ENCODE peak calls at places on chromosome 16, in five cellular contexts. One of them, this sample, is unnamed.

GRCh38 chr16:81096715-81097208 is 567 bp upstream of the GCSH start:
- DNase-seq in aorta: no peak
- DNase-seq in pancreas: no peak
- DNase-seq in hepatocyte: no peak
- DNase-seq in endodermal cell: no peak
- DNase-seq in this sample: no peak

GRCh38 chr16:55672471-55672870 is 16.7 kb downstream of the SLC6A2 start:
- DNase-seq in aorta: peak; percentile 30
- DNase-seq in pancreas: no peak
- DNase-seq in hepatocyte: no peak
- DNase-seq in endodermal cell: no peak
- DNase-seq in this sample: no peak

GRCh38 chr16:85055503-85056210 is 28.1 kb downstream of the KIAA0513 start:
- DNase-seq in aorta: no peak
- DNase-seq in pancreas: no peak
- DNase-seq in hepatocyte: peak; percentile 21
- DNase-seq in endodermal cell: no peak
- DNase-seq in this sample: peak; percentile 82

GRCh38 chr16:69443809-69444611 is 19.6 kb downstream of the CYB5B start:
- DNase-seq in aorta: no peak
- DNase-seq in pancreas: no peak
- DNase-seq in hepatocyte: no peak
- DNase-seq in endodermal cell: no peak
- DNase-seq in this sample: peak; percentile 50

GRCh38 chr16:22164482-22164881 is 2.2 kb downstream of the SDR42E2 start:
- DNase-seq in aorta: no peak
- DNase-seq in pancreas: no peak
- DNase-seq in hepatocyte: no peak
- DNase-seq in endodermal cell: no peak
- DNase-seq in this sample: no peak

GRCh38 chr16:86044241-86044671 is 145.3 kb downstream of the IRF8 start:
- DNase-seq in aorta: peak; percentile 79
- DNase-seq in pancreas: no peak
- DNase-seq in hepatocyte: peak; percentile 62
- DNase-seq in endodermal cell: peak; percentile 93
- DNase-seq in this sample: no peak

GRCh38 chr16:89155184-89155679 is 16.3 kb upstream of the CDH15 start:
- DNase-seq in aorta: no peak
- DNase-seq in pancreas: no peak
- DNase-seq in hepatocyte: peak; percentile 67
- DNase-seq in endodermal cell: no peak
- DNase-seq in this sample: no peak

GRCh38 chr16:86297391-86297790 is 212.9 kb upstream of the FOXF1 start:
- DNase-seq in aorta: no peak
- DNase-seq in pancreas: no peak
- DNase-seq in hepatocyte: no peak
- DNase-seq in endodermal cell: no peak
- DNase-seq in this sample: no peak

GRCh38 chr16:69890891-69891282 is 60.2 kb upstream of the CLEC18A start:
- DNase-seq in aorta: no peak
- DNase-seq in pancreas: no peak
- DNase-seq in hepatocyte: peak; percentile 18
- DNase-seq in endodermal cell: no peak
- DNase-seq in this sample: no peak

GRCh38 chr16:79393564-79393963 is 207.0 kb downstream of the MAF start:
- DNase-seq in aorta: no peak
- DNase-seq in pancreas: no peak
- DNase-seq in hepatocyte: no peak
- DNase-seq in endodermal cell: peak; percentile 13
- DNase-seq in this sample: no peak

GRCh38 chr16:85735225-85735722 is 15.6 kb downstream of the C16orf74 start:
- DNase-seq in aorta: peak; percentile 57
- DNase-seq in pancreas: no peak
- DNase-seq in hepatocyte: no peak
- DNase-seq in endodermal cell: no peak
- DNase-seq in this sample: peak; percentile 15

GRCh38 chr16:27098366-27099050 is 31.8 kb downstream of the C16orf82 start:
- DNase-seq in aorta: no peak
- DNase-seq in pancreas: no peak
- DNase-seq in hepatocyte: no peak
- DNase-seq in endodermal cell: peak; percentile 4
- DNase-seq in this sample: no peak

GRCh38 chr16:22813223-22813945 is 578 bp upstream of the HS3ST2 start:
- DNase-seq in aorta: peak; percentile 92
- DNase-seq in pancreas: peak; percentile 73
- DNase-seq in hepatocyte: peak; percentile 82
- DNase-seq in endodermal cell: peak; percentile 97
- DNase-seq in this sample: no peak

GRCh38 chr16:46736695-46737094 is 11.4 kb downstream of the MYLK3 start:
- DNase-seq in aorta: peak; percentile 63
- DNase-seq in pancreas: no peak
- DNase-seq in hepatocyte: no peak
- DNase-seq in endodermal cell: peak; percentile 72
- DNase-seq in this sample: no peak

GRCh38 chr16:63481060-63481459 is 1444.8 kb upstream of the CDH8 start:
- DNase-seq in aorta: no peak
- DNase-seq in pancreas: no peak
- DNase-seq in hepatocyte: no peak
- DNase-seq in endodermal cell: no peak
- DNase-seq in this sample: no peak

GRCh38 chr16:85582177-85582888 is 30.8 kb upstream of the GSE1 start:
- DNase-seq in aorta: no peak
- DNase-seq in pancreas: no peak
- DNase-seq in hepatocyte: no peak
- DNase-seq in endodermal cell: no peak
- DNase-seq in this sample: no peak

GRCh38 chr16:26672206-26672605 is 394.5 kb upstream of the C16orf82 start:
- DNase-seq in aorta: no peak
- DNase-seq in pancreas: no peak
- DNase-seq in hepatocyte: no peak
- DNase-seq in endodermal cell: no peak
- DNase-seq in this sample: no peak

GRCh38 chr16:27085182-27085581 is 18.5 kb downstream of the C16orf82 start:
- DNase-seq in aorta: no peak
- DNase-seq in pancreas: no peak
- DNase-seq in hepatocyte: no peak
- DNase-seq in endodermal cell: peak; percentile 72
- DNase-seq in this sample: no peak

GRCh38 chr16:11349599-11350276 is 4.5 kb downstream of the RMI2 start:
- DNase-seq in aorta: peak; percentile 86
- DNase-seq in pancreas: no peak
- DNase-seq in hepatocyte: peak; percentile 37
- DNase-seq in endodermal cell: no peak
- DNase-seq in this sample: no peak
- H3K4me1 ChIP-seq in aorta: no peaks in the 10 kb centered on the region
- H3K4me1 ChIP-seq in pancreas: peaks cover 4% of the 10 kb centered on the region
- H3K4me1 ChIP-seq in hepatocyte: peaks cover 30% of the 10 kb centered on the region
- H3K4me1 ChIP-seq in endodermal cell: no peaks in the 10 kb centered on the region
- H3K4me1 ChIP-seq in this sample: no peaks in the 10 kb centered on the region

GRCh38 chr16:19835989-19836421 is 48.6 kb downstream of the GPRC5B start:
- DNase-seq in aorta: no peak
- DNase-seq in pancreas: no peak
- DNase-seq in hepatocyte: no peak
- DNase-seq in endodermal cell: no peak
- DNase-seq in this sample: no peak
- H3K4me1 ChIP-seq in aorta: no peaks in the 10 kb centered on the region
- H3K4me1 ChIP-seq in pancreas: no peaks in the 10 kb centered on the region
- H3K4me1 ChIP-seq in hepatocyte: peaks cover 4% of the 10 kb centered on the region
- H3K4me1 ChIP-seq in endodermal cell: no peaks in the 10 kb centered on the region
- H3K4me1 ChIP-seq in this sample: no peaks in the 10 kb centered on the region

DNA sequence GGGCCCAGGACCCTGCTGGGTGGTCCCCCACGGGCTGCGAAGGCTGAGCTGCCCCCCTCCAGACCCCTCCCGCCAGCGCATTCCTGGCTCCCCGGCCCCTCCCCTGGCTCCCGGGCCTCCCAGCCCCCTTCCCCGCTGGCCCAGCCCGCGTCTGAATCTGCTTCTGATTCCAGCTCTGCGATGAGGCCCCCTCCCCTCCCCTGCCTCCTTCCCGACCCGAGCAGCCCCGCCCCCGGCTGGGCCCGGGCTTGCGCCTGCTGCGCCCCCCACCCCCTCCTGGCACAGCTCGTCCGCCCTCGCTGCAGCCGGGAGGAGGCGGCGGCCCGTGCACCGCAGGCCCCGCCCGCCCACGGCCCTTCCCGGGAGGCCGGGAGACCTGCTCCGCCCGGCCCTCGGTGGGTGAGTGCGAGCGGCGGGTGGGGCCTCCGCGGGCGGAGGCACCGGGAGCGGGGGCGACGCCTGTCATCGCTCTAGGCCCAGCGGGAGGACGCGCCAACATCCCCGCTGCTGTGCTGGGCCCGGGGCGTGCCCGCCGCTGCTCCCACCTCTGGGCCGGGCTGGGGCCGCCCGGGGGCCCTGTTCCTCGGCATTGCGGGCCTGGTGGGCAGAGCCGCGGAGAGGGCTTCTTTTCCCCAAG is at the start of gene NTN3:
- DNase-seq in aorta: no peak
- DNase-seq in pancreas: no peak
- DNase-seq in hepatocyte: peak; percentile 84
- DNase-seq in endodermal cell: peak; percentile 76
- DNase-seq in this sample: no peak
- H3K4me1 ChIP-seq in aorta: no peaks in the 10 kb centered on the region
- H3K4me1 ChIP-seq in pancreas: no peaks in the 10 kb centered on the region
- H3K4me1 ChIP-seq in hepatocyte: peaks cover 63% of the 10 kb centered on the region
- H3K4me1 ChIP-seq in endodermal cell: peaks cover 13% of the 10 kb centered on the region
- H3K4me1 ChIP-seq in this sample: peaks cover 2% of the 10 kb centered on the region

DNA sequence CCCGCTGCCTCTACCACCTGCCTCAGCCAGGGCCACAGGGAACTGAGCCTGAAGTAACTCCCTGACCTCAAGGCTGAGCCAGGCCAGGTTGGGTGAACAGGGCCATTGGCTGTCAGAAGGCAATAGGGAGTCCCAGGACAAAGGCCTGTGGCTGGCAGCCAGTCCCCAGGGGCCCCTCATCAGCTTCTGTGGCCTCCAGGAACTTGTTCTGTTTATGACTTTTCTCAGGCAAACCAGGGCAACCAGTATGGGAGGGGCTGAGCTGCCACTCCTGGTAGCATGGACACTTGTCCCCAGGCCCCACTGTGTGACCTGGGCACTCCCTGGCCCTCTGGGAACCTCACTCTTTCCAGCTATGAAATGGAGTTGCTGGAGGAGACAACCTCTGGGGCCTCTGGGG is 40.1 kb downstream of the CPNE2 start:
- DNase-seq in aorta: no peak
- DNase-seq in pancreas: no peak
- DNase-seq in hepatocyte: peak; percentile 73
- DNase-seq in endodermal cell: no peak
- DNase-seq in this sample: peak; percentile 72
- H3K4me1 ChIP-seq in aorta: no peaks in the 10 kb centered on the region
- H3K4me1 ChIP-seq in pancreas: no peaks in the 10 kb centered on the region
- H3K4me1 ChIP-seq in hepatocyte: no peaks in the 10 kb centered on the region
- H3K4me1 ChIP-seq in endodermal cell: no peaks in the 10 kb centered on the region
- H3K4me1 ChIP-seq in this sample: peaks cover 4% of the 10 kb centered on the region

GRCh38 chr16:14104066-14104465 is 32.9 kb downstream of the MRTFB start:
- DNase-seq in aorta: no peak
- DNase-seq in pancreas: no peak
- DNase-seq in hepatocyte: no peak
- DNase-seq in endodermal cell: no peak
- DNase-seq in this sample: no peak

GRCh38 chr16:14098081-14098480 is 27.0 kb downstream of the MRTFB start:
- DNase-seq in aorta: no peak
- DNase-seq in pancreas: no peak
- DNase-seq in hepatocyte: no peak
- DNase-seq in endodermal cell: no peak
- DNase-seq in this sample: no peak

GRCh38 chr16:14102925-14103720 is 32.0 kb downstream of the MRTFB start:
- DNase-seq in aorta: no peak
- DNase-seq in pancreas: no peak
- DNase-seq in hepatocyte: no peak
- DNase-seq in endodermal cell: no peak
- DNase-seq in this sample: peak; percentile 44

GRCh38 chr16:14100825-14101224 is 29.7 kb downstream of the MRTFB start:
- DNase-seq in aorta: no peak
- DNase-seq in pancreas: no peak
- DNase-seq in hepatocyte: no peak
- DNase-seq in endodermal cell: no peak
- DNase-seq in this sample: no peak

DNA sequence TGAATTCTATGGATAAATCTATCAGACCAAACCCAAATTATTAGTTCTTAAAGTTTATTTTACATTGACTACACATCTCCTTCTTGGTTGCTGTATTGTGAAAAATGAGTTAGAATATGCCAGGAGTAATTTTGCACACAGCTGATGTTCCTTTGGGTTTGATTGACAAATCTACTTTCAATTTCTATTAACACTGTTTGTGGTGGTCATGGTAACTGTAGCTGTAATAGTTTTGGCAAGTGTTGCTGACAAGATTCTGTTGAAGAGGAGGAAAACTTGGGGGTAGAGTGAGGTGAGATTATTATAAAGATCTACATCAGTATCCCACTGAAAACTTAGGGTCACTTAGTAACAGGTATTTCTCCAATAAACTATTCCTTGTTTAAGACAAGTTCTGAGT is 30.3 kb downstream of the MRTFB start:
- DNase-seq in aorta: no peak
- DNase-seq in pancreas: no peak
- DNase-seq in hepatocyte: no peak
- DNase-seq in endodermal cell: no peak
- DNase-seq in this sample: no peak
- H3K4me1 ChIP-seq in aorta: peaks cover 9% of the 10 kb centered on the region
- H3K4me1 ChIP-seq in pancreas: peaks cover 63% of the 10 kb centered on the region
- H3K4me1 ChIP-seq in hepatocyte: peaks cover 27% of the 10 kb centered on the region
- H3K4me1 ChIP-seq in endodermal cell: no peaks in the 10 kb centered on the region
- H3K4me1 ChIP-seq in this sample: peaks cover 6% of the 10 kb centered on the region

GRCh38 chr16:75068632-75069031 is 47.9 kb downstream of the LDHD start:
- DNase-seq in aorta: no peak
- DNase-seq in pancreas: no peak
- DNase-seq in hepatocyte: no peak
- DNase-seq in endodermal cell: no peak
- DNase-seq in this sample: no peak
- H3K4me1 ChIP-seq in aorta: no peaks in the 10 kb centered on the region
- H3K4me1 ChIP-seq in pancreas: no peaks in the 10 kb centered on the region
- H3K4me1 ChIP-seq in hepatocyte: peaks cover 22% of the 10 kb centered on the region
- H3K4me1 ChIP-seq in endodermal cell: no peaks in the 10 kb centered on the region
- H3K4me1 ChIP-seq in this sample: peaks cover 9% of the 10 kb centered on the region

GRCh38 chr16:67547423-67548264 is 14.7 kb upstream of the CTCF start:
- DNase-seq in aorta: peak; percentile 70
- DNase-seq in pancreas: peak; percentile 52
- DNase-seq in hepatocyte: no peak
- DNase-seq in endodermal cell: no peak
- DNase-seq in this sample: no peak
- H3K4me1 ChIP-seq in aorta: no peaks in the 10 kb centered on the region
- H3K4me1 ChIP-seq in pancreas: peaks cover 22% of the 10 kb centered on the region
- H3K4me1 ChIP-seq in hepatocyte: no peaks in the 10 kb centered on the region
- H3K4me1 ChIP-seq in endodermal cell: no peaks in the 10 kb centered on the region
- H3K4me1 ChIP-seq in this sample: no peaks in the 10 kb centered on the region